ENCODE peak calls at places on chromosomes 13 and 19, in nine cellular contexts. One of them, this sample, is unnamed.

GRCh38 chr13:52356327-52356726 is 49.6 kb downstream of the THSD1 start:
- DNase-seq in kidney glomerular epithelial cell: peak
- DNase-seq in OCI-M1: no peak
- DNase-seq in GM23248: peak
- DNase-seq in frontal cortex: no peak
- DNase-seq in cardiac fibroblast: peak
- DNase-seq in stimulated activated CD4-positive, alpha-beta T cell treated with anti-CD3 and anti-CD28 coated beads, Interleukin-4, amount 100 ng/mL, for 1 hour: no peak
- DNase-seq in heart right ventricle: no peak
- DNase-seq in NK-92 treated with Interleukin-12 subunit alpha and Interleukin-12 subunit beta, amount 100 ng/mL, for 24 hours: no peak
- DNase-seq in this sample: peak

GRCh38 chr19:46629546-46630025 is 4.7 kb upstream of the PTGIR start:
- DNase-seq in kidney glomerular epithelial cell: no peak
- DNase-seq in OCI-M1: peak
- DNase-seq in GM23248: no peak
- DNase-seq in frontal cortex: no peak
- DNase-seq in cardiac fibroblast: no peak
- DNase-seq in stimulated activated CD4-positive, alpha-beta T cell treated with anti-CD3 and anti-CD28 coated beads, Interleukin-4, amount 100 ng/mL, for 1 hour: no peak
- DNase-seq in heart right ventricle: no peak
- DNase-seq in NK-92 treated with Interleukin-12 subunit alpha and Interleukin-12 subunit beta, amount 100 ng/mL, for 24 hours: no peak
- DNase-seq in this sample: no peak

GRCh38 chr19:13974073-13974472 is 21.8 kb downstream of the DCAF15 start:
- DNase-seq in kidney glomerular epithelial cell: peak
- DNase-seq in OCI-M1: no peak
- DNase-seq in GM23248: no peak
- DNase-seq in frontal cortex: no peak
- DNase-seq in cardiac fibroblast: no peak
- DNase-seq in stimulated activated CD4-positive, alpha-beta T cell treated with anti-CD3 and anti-CD28 coated beads, Interleukin-4, amount 100 ng/mL, for 1 hour: peak
- DNase-seq in heart right ventricle: no peak
- DNase-seq in NK-92 treated with Interleukin-12 subunit alpha and Interleukin-12 subunit beta, amount 100 ng/mL, for 24 hours: no peak
- DNase-seq in this sample: no peak

GRCh38 chr19:16886305-16886880 is 2.4 kb upstream of the F2RL3 start:
- DNase-seq in kidney glomerular epithelial cell: no peak
- DNase-seq in OCI-M1: no peak
- DNase-seq in GM23248: peak
- DNase-seq in frontal cortex: no peak
- DNase-seq in cardiac fibroblast: peak
- DNase-seq in stimulated activated CD4-positive, alpha-beta T cell treated with anti-CD3 and anti-CD28 coated beads, Interleukin-4, amount 100 ng/mL, for 1 hour: no peak
- DNase-seq in heart right ventricle: peak
- DNase-seq in NK-92 treated with Interleukin-12 subunit alpha and Interleukin-12 subunit beta, amount 100 ng/mL, for 24 hours: no peak
- DNase-seq in this sample: no peak

GRCh38 chr19:1789282-1790020 is 22.6 kb downstream of the ATP8B3 start:
- DNase-seq in kidney glomerular epithelial cell: no peak
- DNase-seq in OCI-M1: no peak
- DNase-seq in GM23248: peak
- DNase-seq in frontal cortex: no peak
- DNase-seq in cardiac fibroblast: no peak
- DNase-seq in stimulated activated CD4-positive, alpha-beta T cell treated with anti-CD3 and anti-CD28 coated beads, Interleukin-4, amount 100 ng/mL, for 1 hour: no peak
- DNase-seq in heart right ventricle: no peak
- DNase-seq in NK-92 treated with Interleukin-12 subunit alpha and Interleukin-12 subunit beta, amount 100 ng/mL, for 24 hours: no peak
- DNase-seq in this sample: no peak

GRCh38 chr13:59415498-59415897 is 748.2 kb downstream of the DIAPH3 start:
- DNase-seq in kidney glomerular epithelial cell: no peak
- DNase-seq in OCI-M1: no peak
- DNase-seq in GM23248: no peak
- DNase-seq in frontal cortex: no peak
- DNase-seq in cardiac fibroblast: no peak
- DNase-seq in stimulated activated CD4-positive, alpha-beta T cell treated with anti-CD3 and anti-CD28 coated beads, Interleukin-4, amount 100 ng/mL, for 1 hour: no peak
- DNase-seq in heart right ventricle: no peak
- DNase-seq in NK-92 treated with Interleukin-12 subunit alpha and Interleukin-12 subunit beta, amount 100 ng/mL, for 24 hours: no peak
- DNase-seq in this sample: no peak

GRCh38 chr19:1455336-1456120 is 5.6 kb downstream of the APC2 start:
- DNase-seq in kidney glomerular epithelial cell: peak
- DNase-seq in OCI-M1: peak
- DNase-seq in GM23248: peak
- DNase-seq in frontal cortex: no peak
- DNase-seq in cardiac fibroblast: peak
- DNase-seq in stimulated activated CD4-positive, alpha-beta T cell treated with anti-CD3 and anti-CD28 coated beads, Interleukin-4, amount 100 ng/mL, for 1 hour: peak
- DNase-seq in heart right ventricle: no peak
- DNase-seq in NK-92 treated with Interleukin-12 subunit alpha and Interleukin-12 subunit beta, amount 100 ng/mL, for 24 hours: no peak
- DNase-seq in this sample: peak

GRCh38 chr13:42525035-42525504 is 48.9 kb upstream of the TNFSF11 start:
- DNase-seq in kidney glomerular epithelial cell: peak
- DNase-seq in OCI-M1: no peak
- DNase-seq in GM23248: peak
- DNase-seq in frontal cortex: no peak
- DNase-seq in cardiac fibroblast: peak
- DNase-seq in stimulated activated CD4-positive, alpha-beta T cell treated with anti-CD3 and anti-CD28 coated beads, Interleukin-4, amount 100 ng/mL, for 1 hour: no peak
- DNase-seq in heart right ventricle: no peak
- DNase-seq in NK-92 treated with Interleukin-12 subunit alpha and Interleukin-12 subunit beta, amount 100 ng/mL, for 24 hours: no peak
- DNase-seq in this sample: peak

GRCh38 chr13:53144826-53145225 is 116.2 kb downstream of the OLFM4 start:
- DNase-seq in kidney glomerular epithelial cell: no peak
- DNase-seq in OCI-M1: no peak
- DNase-seq in GM23248: no peak
- DNase-seq in frontal cortex: no peak
- DNase-seq in cardiac fibroblast: no peak
- DNase-seq in stimulated activated CD4-positive, alpha-beta T cell treated with anti-CD3 and anti-CD28 coated beads, Interleukin-4, amount 100 ng/mL, for 1 hour: no peak
- DNase-seq in heart right ventricle: no peak
- DNase-seq in NK-92 treated with Interleukin-12 subunit alpha and Interleukin-12 subunit beta, amount 100 ng/mL, for 24 hours: no peak
- DNase-seq in this sample: no peak

This sample was measured in HFFc6.